ENCODE peak calls at places on chromosome 6, in four cellular contexts. K is naive thymus-derived CD8-positive, alpha-beta T cell; T is NCI-H524; E is kidney. S is an unnamed sample.

GRCh38 chr6:168090706-168091105 is 11.7 kb upstream of the FRMD1 start:
- DNase-seq in E (no peak), T (no peak), K (no peak), S (no peak)

GRCh38 chr6:97563529-97563928 is 280.5 kb upstream of the MMS22L start:
- DNase-seq in K (no peak), E (peak; percentile 43), T (no peak), S (no peak)

GRCh38 chr6:41289815-41290214 is 3.3 kb upstream of the TREM1 start:
- DNase-seq in T (no peak), E (no peak), K (no peak), S (no peak)

GRCh38 chr6:37204014-37204751 is 34.2 kb downstream of the PIM1 start:
- DNase-seq in K (no peak), T (no peak), E (no peak), S (no peak)

GRCh38 chr6:105459884-105460283 is 57.0 kb upstream of the PREP start:
- DNase-seq in K (no peak), E (no peak), T (no peak), S (peak; percentile 35)

GRCh38 chr6:4319992-4320683 is 184.8 kb upstream of the ECI2 start:
- DNase-seq in T (peak; percentile 94), E (no peak), K (no peak), S (peak; percentile 25)

GRCh38 chr6:108630050-108630714 is 69.5 kb downstream of the FOXO3 start:
- DNase-seq in E (no peak), T (no peak), K (peak; percentile 25), S (no peak)

GRCh38 chr6:52317841-52318581 is 33.5 kb upstream of the MCM3 start:
- DNase-seq in T (no peak), K (no peak), E (no peak), S (peak; percentile 17)

GRCh38 chr6:2986722-2987196 is 12.9 kb upstream of the NQO2 start:
- DNase-seq in T (no peak), E (no peak), K (no peak), S (peak; percentile 89)

GRCh38 chr6:108453601-108454157 is 107.0 kb upstream of the FOXO3 start:
- DNase-seq in E (no peak), K (no peak), T (no peak), S (peak; percentile 48)

GRCh38 chr6:139235666-139236065 is 56.1 kb downstream of the TXLNB start:
- DNase-seq in T (no peak), K (no peak), E (no peak), S (no peak)

GRCh38 chr6:169970306-169970988 is 219.0 kb downstream of the ERMARD start:
- DNase-seq in E (peak; percentile 74), K (no peak), T (no peak), S (no peak)

GRCh38 chr6:168956141-168956838 is 297.4 kb downstream of the THBS2 start:
- DNase-seq in T (no peak), K (no peak), E (no peak), S (peak; percentile 36)

GRCh38 chr6:100175814-100176275 is 181.8 kb upstream of the MCHR2 start:
- DNase-seq in T (no peak), K (no peak), E (peak; percentile 45), S (peak; percentile 93)

GRCh38 chr6:1392813-1393640 is 3.7 kb downstream of the FOXF2 start:
- DNase-seq in T (no peak), E (peak; percentile 63), K (no peak), S (no peak)

GRCh38 chr6:110999634-111000270 is 17.9 kb downstream of the RPF2 start:
- DNase-seq in K (no peak), T (peak; percentile 14), E (no peak), S (peak; percentile 13)

GRCh38 chr6:27176096-27176495 is 71.4 kb upstream of the PRSS16 start:
- DNase-seq in T (peak; percentile 42), K (peak; percentile 27), E (no peak), S (no peak)